ENCODE peak calls at places on chromosome 13, in six cellular contexts. E, J, H, C, P and T are unnamed samples.

GRCh38 chr13:94825507-94825906 is 113.2 kb upstream of the SOX21 start:
- DNase-seq in E (peak; percentile 41), J (no peak), H (peak; percentile 75), C (no peak), P (no peak), T (no peak)

GRCh38 chr13:75825161-75825560 is 189.0 kb downstream of the LMO7 start:
- DNase-seq in E (no peak), J (no peak), H (no peak), C (no peak), P (no peak), T (no peak)

GRCh38 chr13:91184244-91184926 is 163.1 kb upstream of the MIR17HG start:
- DNase-seq in E (no peak), J (no peak), H (peak; percentile 4), C (no peak), P (no peak), T (no peak)

GRCh38 chr13:27159806-27160563 is 11.6 kb downstream of the USP12 start:
- DNase-seq in E (no peak), J (no peak), H (no peak), C (no peak), P (no peak), T (no peak)

GRCh38 chr13:40535345-40535836 is 131.1 kb downstream of the FOXO1 start:
- DNase-seq in E (no peak), J (no peak), H (no peak), C (no peak), P (no peak), T (no peak)

GRCh38 chr13:96994849-96995243 is 570 bp upstream of the OXGR1 start:
- DNase-seq in E (no peak), J (no peak), H (no peak), C (no peak), P (no peak), T (no peak)

GRCh38 chr13:45674908-45675307 is 27.2 kb upstream of the CBY2 start:
- DNase-seq in E (no peak), J (peak; percentile 54), H (peak; percentile 51), C (no peak), P (peak; percentile 52), T (no peak)

GRCh38 chr13:51193387-51193786 is 28.8 kb upstream of the FAM124A start:
- DNase-seq in E (no peak), J (no peak), H (no peak), C (no peak), P (no peak), T (no peak)

GRCh38 chr13:93472897-93473296 is 246.3 kb downstream of the GPC6 start:
- DNase-seq in E (no peak), J (no peak), H (no peak), C (no peak), P (no peak), T (no peak)

GRCh38 chr13:49711218-49711863 is 20.1 kb upstream of the EBPL start:
- DNase-seq in E (no peak), J (no peak), H (peak; percentile 94), C (no peak), P (peak; percentile 96), T (no peak)

GRCh38 chr13:60074397-60074796 is 89.3 kb downstream of the DIAPH3 start:
- DNase-seq in E (no peak), J (no peak), H (no peak), C (no peak), P (peak; percentile 50), T (no peak)

GRCh38 chr13:27770809-27771208 is 21.5 kb upstream of the GSX1 start:
- DNase-seq in E (no peak), J (no peak), H (peak; percentile 44), C (no peak), P (peak; percentile 13), T (no peak)

GRCh38 chr13:31038834-31039552 is 106.5 kb downstream of the TEX26 start:
- DNase-seq in E (no peak), J (no peak), H (peak; percentile 74), C (no peak), P (peak; percentile 44), T (peak; percentile 53)

GRCh38 chr13:40125336-40125735 is 469.9 kb downstream of the COG6 start:
- DNase-seq in E (no peak), J (no peak), H (no peak), C (no peak), P (no peak), T (no peak)

GRCh38 chr13:64457976-64458375 is 2772.2 kb downstream of the PCDH9 start:
- DNase-seq in E (no peak), J (peak; percentile 49), H (peak; percentile 72), C (no peak), P (peak; percentile 38), T (no peak)

GRCh38 chr13:111034811-111035210 is 80.3 kb upstream of the ARHGEF7 start:
- DNase-seq in E (no peak), J (peak; percentile 14), H (peak; percentile 72), C (no peak), P (peak; percentile 63), T (no peak)

GRCh38 chr13:79404985-79405384 is 1.1 kb downstream of the RBM26 start:
- DNase-seq in E (no peak), J (no peak), H (no peak), C (no peak), P (no peak), T (no peak)

GRCh38 chr13:79406597-79406908 is 498 bp upstream of the RBM26 start:
- DNase-seq in E (no peak), J (no peak), H (no peak), C (no peak), P (no peak), T (no peak)

GRCh38 chr13:79407349-79407979 is 1.4 kb upstream of the RBM26 start:
- DNase-seq in E (no peak), J (no peak), H (no peak), C (no peak), P (no peak), T (no peak)

GRCh38 chr13:79405501-79405830 is 589 bp downstream of the RBM26 start:
- DNase-seq in E (no peak), J (no peak), H (peak; percentile 32), C (peak; percentile 56), P (no peak), T (no peak)

GRCh38 chr13:79405831-79406596 is at the start of gene RBM26:
- DNase-seq in E (peak; percentile 94), J (peak; percentile 55), H (peak; percentile 96), C (peak; percentile 94), P (peak; percentile 94), T (peak; percentile 88)
- TF ChIP-seq CTCF in E (no peak), J (peak; percentile 4), H (peak; percentile 38), C (peak; percentile 10), P (no peak), T (peak; percentile 11)

DNA sequence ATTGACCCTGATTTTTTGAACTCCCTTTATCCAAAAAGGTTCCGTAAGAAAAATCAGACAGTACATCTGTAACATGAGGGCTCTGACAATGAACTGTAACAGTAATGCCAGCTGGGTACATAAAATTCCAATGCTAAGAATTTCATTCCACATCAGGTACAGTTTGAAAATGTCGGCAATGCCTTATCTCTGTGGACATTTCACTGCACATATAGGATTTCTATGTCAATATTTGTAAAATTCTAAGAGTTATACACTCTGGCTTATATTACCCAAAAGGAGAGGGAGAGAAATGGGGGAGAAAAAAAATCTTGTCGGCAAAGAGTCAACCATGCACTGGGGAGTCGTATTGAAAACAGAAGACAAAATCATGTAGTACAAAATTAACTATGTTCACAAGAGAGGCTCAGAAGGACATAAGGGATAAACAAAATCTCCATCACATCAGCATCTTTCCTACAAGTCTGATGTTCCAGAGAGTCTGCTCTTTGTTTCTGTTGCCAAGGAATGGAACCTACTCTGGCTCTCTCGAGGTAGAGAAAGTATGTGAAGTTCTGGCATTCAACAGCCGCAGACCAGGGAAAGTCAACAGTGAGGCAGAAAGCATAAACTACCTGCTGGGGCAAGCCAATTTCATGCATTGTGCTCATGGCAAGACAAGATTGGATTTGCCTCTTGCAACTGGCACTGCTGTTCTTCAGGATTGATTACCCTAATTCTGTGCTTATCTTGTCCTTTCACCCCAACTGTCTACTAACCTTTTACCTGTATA is 72.3 kb downstream of the STARD13 start:
- DNase-seq in E (no peak), J (no peak), H (peak; percentile 83), C (no peak), P (no peak), T (no peak)
- H3K4me3 ChIP-seq in E (no peak overlapping the region), J (no peak overlapping the region), H (no peak overlapping the region), C (no peak overlapping the region), P (no peak overlapping the region), T (no peak overlapping the region)

GRCh38 chr13:114151565-114152284 is 19.3 kb upstream of the RASA3 start:
- DNase-seq in E (no peak), J (no peak), H (no peak), C (peak; percentile 88), P (no peak), T (no peak)
- TF ChIP-seq CTCF in E (no peak), J (no peak), H (no peak), C (peak; percentile 34), P (no peak), T (no peak)

GRCh38 chr13:113110048-113110851 is 4.7 kb downstream of the F7 start:
- DNase-seq in E (no peak), J (no peak), H (peak; percentile 26), C (peak; percentile 39), P (no peak), T (no peak)
- H3K4me3 ChIP-seq in E (peak overlapping the region; percentile 13), J (peak overlapping the region; percentile 33), H (peak overlapping the region; percentile 24), C (peak overlapping the region; percentile 20), P (peak overlapping the region; percentile 42), T (no peak overlapping the region)

GRCh38 chr13:29402168-29402621 is 193.3 kb downstream of the SLC7A1 start:
- DNase-seq in E (no peak), J (no peak), H (peak; percentile 44), C (no peak), P (peak; percentile 44), T (no peak)

GRCh38 chr13:29396446-29396845 is 199.0 kb downstream of the SLC7A1 start:
- DNase-seq in E (no peak), J (no peak), H (no peak), C (no peak), P (no peak), T (no peak)

GRCh38 chr13:29397265-29397664 is 198.2 kb downstream of the SLC7A1 start:
- DNase-seq in E (no peak), J (no peak), H (no peak), C (no peak), P (no peak), T (no peak)
- TF ChIP-seq CTCF in E (no peak), J (no peak), H (peak; percentile 24), C (no peak), P (no peak), T (no peak)

GRCh38 chr13:68984688-68985319 is 1122.8 kb upstream of the ATXN8OS start:
- DNase-seq in E (no peak), J (no peak), H (no peak), C (peak; percentile 35), P (no peak), T (no peak)
- H3K4me3 ChIP-seq in E (no peak overlapping the region), J (no peak overlapping the region), H (no peak overlapping the region), C (no peak overlapping the region), P (no peak overlapping the region), T (no peak overlapping the region)

GRCh38 chr13:44648392-44649117 is 72.4 kb upstream of the TSC22D1 start:
- DNase-seq in E (no peak), J (no peak), H (peak; percentile 37), C (no peak), P (no peak), T (no peak)
- TF ChIP-seq CTCF in E (no peak), J (no peak), H (peak; percentile 57), C (peak; percentile 57), P (peak; percentile 21), T (peak; percentile 48)